ENCODE peak calls at places on chromosomes 12 and 14, in eight cellular contexts. One of them, this sample, is unnamed.

GRCh38 chr14:76309572-76310551 is 66.1 kb upstream of the ESRRB start:
- DNase-seq in iPS DF 6.9: no peak
- DNase-seq in activated effector memory CD4-positive, alpha-beta T cell treated with anti-CD3 and anti-CD28 coated beads, Interleukin-2, amount 50 U/mL, for 16 hours: peak
- DNase-seq in dorsolateral prefrontal cortex: no peak
- DNase-seq in M059J: no peak
- DNase-seq in T-helper 1 cell: no peak
- DNase-seq in AG04450: no peak
- DNase-seq in IMR-90: no peak
- DNase-seq in this sample: no peak

GRCh38 chr12:94867066-94867855 is 136.2 kb downstream of the NDUFA12 start:
- DNase-seq in iPS DF 6.9: no peak
- DNase-seq in dorsolateral prefrontal cortex: no peak
- DNase-seq in activated effector memory CD4-positive, alpha-beta T cell treated with anti-CD3 and anti-CD28 coated beads, Interleukin-2, amount 50 U/mL, for 16 hours: no peak
- DNase-seq in IMR-90: peak
- DNase-seq in T-helper 1 cell: no peak
- DNase-seq in M059J: peak
- DNase-seq in AG04450: no peak
- DNase-seq in this sample: peak

GRCh38 chr12:26833692-26834168 is 736 bp upstream of the ITPR2 start:
- DNase-seq in dorsolateral prefrontal cortex: peak
- DNase-seq in M059J: no peak
- DNase-seq in AG04450: no peak
- DNase-seq in IMR-90: peak
- DNase-seq in iPS DF 6.9: peak
- DNase-seq in T-helper 1 cell: peak
- DNase-seq in activated effector memory CD4-positive, alpha-beta T cell treated with anti-CD3 and anti-CD28 coated beads, Interleukin-2, amount 50 U/mL, for 16 hours: peak
- DNase-seq in this sample: no peak

GRCh38 chr12:84079621-84080020 is 833.0 kb downstream of the SLC6A15 start:
- DNase-seq in activated effector memory CD4-positive, alpha-beta T cell treated with anti-CD3 and anti-CD28 coated beads, Interleukin-2, amount 50 U/mL, for 16 hours: no peak
- DNase-seq in iPS DF 6.9: no peak
- DNase-seq in IMR-90: peak
- DNase-seq in M059J: no peak
- DNase-seq in AG04450: no peak
- DNase-seq in dorsolateral prefrontal cortex: no peak
- DNase-seq in T-helper 1 cell: no peak
- DNase-seq in this sample: peak

GRCh38 chr12:123995023-123995422 is 22.0 kb downstream of the ZNF664 start:
- DNase-seq in activated effector memory CD4-positive, alpha-beta T cell treated with anti-CD3 and anti-CD28 coated beads, Interleukin-2, amount 50 U/mL, for 16 hours: no peak
- DNase-seq in iPS DF 6.9: no peak
- DNase-seq in M059J: peak
- DNase-seq in dorsolateral prefrontal cortex: no peak
- DNase-seq in IMR-90: peak
- DNase-seq in AG04450: no peak
- DNase-seq in T-helper 1 cell: no peak
- DNase-seq in this sample: peak

GRCh38 chr14:70660967-70661871 is 19.5 kb downstream of the TTC9 start:
- DNase-seq in T-helper 1 cell: peak
- DNase-seq in iPS DF 6.9: no peak
- DNase-seq in activated effector memory CD4-positive, alpha-beta T cell treated with anti-CD3 and anti-CD28 coated beads, Interleukin-2, amount 50 U/mL, for 16 hours: peak
- DNase-seq in M059J: no peak
- DNase-seq in IMR-90: no peak
- DNase-seq in AG04450: no peak
- DNase-seq in dorsolateral prefrontal cortex: no peak
- DNase-seq in this sample: no peak

GRCh38 chr14:105527381-105528196 is 1.2 kb downstream of the TMEM121 start:
- DNase-seq in dorsolateral prefrontal cortex: no peak
- DNase-seq in iPS DF 6.9: no peak
- DNase-seq in AG04450: no peak
- DNase-seq in T-helper 1 cell: no peak
- DNase-seq in IMR-90: no peak
- DNase-seq in M059J: no peak
- DNase-seq in activated effector memory CD4-positive, alpha-beta T cell treated with anti-CD3 and anti-CD28 coated beads, Interleukin-2, amount 50 U/mL, for 16 hours: no peak
- DNase-seq in this sample: no peak

GRCh38 chr12:25583545-25583944 is 30.5 kb upstream of the LMNTD1 start:
- DNase-seq in M059J: peak
- DNase-seq in IMR-90: peak
- DNase-seq in dorsolateral prefrontal cortex: no peak
- DNase-seq in T-helper 1 cell: no peak
- DNase-seq in activated effector memory CD4-positive, alpha-beta T cell treated with anti-CD3 and anti-CD28 coated beads, Interleukin-2, amount 50 U/mL, for 16 hours: no peak
- DNase-seq in AG04450: no peak
- DNase-seq in iPS DF 6.9: peak
- DNase-seq in this sample: no peak

GRCh38 chr14:95609398-95609990 is 74.6 kb downstream of the GLRX5 start:
- DNase-seq in IMR-90: peak
- DNase-seq in dorsolateral prefrontal cortex: peak
- DNase-seq in T-helper 1 cell: no peak
- DNase-seq in AG04450: no peak
- DNase-seq in iPS DF 6.9: peak
- DNase-seq in M059J: peak
- DNase-seq in activated effector memory CD4-positive, alpha-beta T cell treated with anti-CD3 and anti-CD28 coated beads, Interleukin-2, amount 50 U/mL, for 16 hours: no peak
- DNase-seq in this sample: peak

GRCh38 chr12:110907583-110907982 is 12.8 kb downstream of the MYL2 start:
- DNase-seq in dorsolateral prefrontal cortex: no peak
- DNase-seq in AG04450: no peak
- DNase-seq in M059J: no peak
- DNase-seq in IMR-90: no peak
- DNase-seq in iPS DF 6.9: no peak
- DNase-seq in activated effector memory CD4-positive, alpha-beta T cell treated with anti-CD3 and anti-CD28 coated beads, Interleukin-2, amount 50 U/mL, for 16 hours: no peak
- DNase-seq in T-helper 1 cell: no peak
- DNase-seq in this sample: no peak

GRCh38 chr12:42865282-42865681 is 275.7 kb upstream of the PRICKLE1 start:
- DNase-seq in AG04450: no peak
- DNase-seq in T-helper 1 cell: no peak
- DNase-seq in iPS DF 6.9: no peak
- DNase-seq in IMR-90: no peak
- DNase-seq in M059J: peak
- DNase-seq in dorsolateral prefrontal cortex: no peak
- DNase-seq in activated effector memory CD4-positive, alpha-beta T cell treated with anti-CD3 and anti-CD28 coated beads, Interleukin-2, amount 50 U/mL, for 16 hours: no peak
- DNase-seq in this sample: no peak

GRCh38 chr14:103626150-103626850 is 2.7 kb upstream of the KLC1 start:
- DNase-seq in T-helper 1 cell: no peak
- DNase-seq in M059J: peak
- DNase-seq in activated effector memory CD4-positive, alpha-beta T cell treated with anti-CD3 and anti-CD28 coated beads, Interleukin-2, amount 50 U/mL, for 16 hours: no peak
- DNase-seq in dorsolateral prefrontal cortex: no peak
- DNase-seq in iPS DF 6.9: no peak
- DNase-seq in AG04450: no peak
- DNase-seq in IMR-90: no peak
- DNase-seq in this sample: no peak

GRCh38 chr12:47870175-47870781 is 34.5 kb downstream of the VDR start:
- DNase-seq in IMR-90: no peak
- DNase-seq in M059J: peak
- DNase-seq in activated effector memory CD4-positive, alpha-beta T cell treated with anti-CD3 and anti-CD28 coated beads, Interleukin-2, amount 50 U/mL, for 16 hours: peak
- DNase-seq in AG04450: no peak
- DNase-seq in dorsolateral prefrontal cortex: no peak
- DNase-seq in iPS DF 6.9: peak
- DNase-seq in T-helper 1 cell: no peak
- DNase-seq in this sample: peak

GRCh38 chr14:75832621-75833297 is 149.0 kb downstream of the TGFB3 start:
- DNase-seq in iPS DF 6.9: no peak
- DNase-seq in AG04450: peak
- DNase-seq in T-helper 1 cell: no peak
- DNase-seq in activated effector memory CD4-positive, alpha-beta T cell treated with anti-CD3 and anti-CD28 coated beads, Interleukin-2, amount 50 U/mL, for 16 hours: no peak
- DNase-seq in dorsolateral prefrontal cortex: no peak
- DNase-seq in M059J: peak
- DNase-seq in IMR-90: peak
- DNase-seq in this sample: no peak

GRCh38 chr14:56378474-56378873 is 201.1 kb upstream of the TMEM260 start:
- DNase-seq in M059J: peak
- DNase-seq in IMR-90: peak
- DNase-seq in dorsolateral prefrontal cortex: no peak
- DNase-seq in T-helper 1 cell: no peak
- DNase-seq in iPS DF 6.9: no peak
- DNase-seq in activated effector memory CD4-positive, alpha-beta T cell treated with anti-CD3 and anti-CD28 coated beads, Interleukin-2, amount 50 U/mL, for 16 hours: no peak
- DNase-seq in AG04450: peak
- DNase-seq in this sample: peak

GRCh38 chr12:92538970-92539749 is 163.6 kb upstream of the PLEKHG7 start:
- DNase-seq in T-helper 1 cell: no peak
- DNase-seq in iPS DF 6.9: no peak
- DNase-seq in M059J: peak
- DNase-seq in AG04450: peak
- DNase-seq in activated effector memory CD4-positive, alpha-beta T cell treated with anti-CD3 and anti-CD28 coated beads, Interleukin-2, amount 50 U/mL, for 16 hours: no peak
- DNase-seq in IMR-90: peak
- DNase-seq in dorsolateral prefrontal cortex: no peak
- DNase-seq in this sample: peak

GRCh38 chr12:104348283-104348993 is 44.9 kb downstream of the EID3 start:
- DNase-seq in activated effector memory CD4-positive, alpha-beta T cell treated with anti-CD3 and anti-CD28 coated beads, Interleukin-2, amount 50 U/mL, for 16 hours: no peak
- DNase-seq in IMR-90: no peak
- DNase-seq in dorsolateral prefrontal cortex: no peak
- DNase-seq in iPS DF 6.9: no peak
- DNase-seq in AG04450: no peak
- DNase-seq in M059J: no peak
- DNase-seq in T-helper 1 cell: no peak
- DNase-seq in this sample: no peak

GRCh38 chr14:93951798-93952540 is 24.4 kb downstream of the ASB2 start:
- DNase-seq in dorsolateral prefrontal cortex: no peak
- DNase-seq in activated effector memory CD4-positive, alpha-beta T cell treated with anti-CD3 and anti-CD28 coated beads, Interleukin-2, amount 50 U/mL, for 16 hours: no peak
- DNase-seq in iPS DF 6.9: no peak
- DNase-seq in IMR-90: peak
- DNase-seq in M059J: peak
- DNase-seq in T-helper 1 cell: no peak
- DNase-seq in AG04450: no peak
- DNase-seq in this sample: peak

GRCh38 chr12:46473634-46474201 is 101.1 kb upstream of the SLC38A2 start:
- DNase-seq in IMR-90: peak
- DNase-seq in T-helper 1 cell: no peak
- DNase-seq in activated effector memory CD4-positive, alpha-beta T cell treated with anti-CD3 and anti-CD28 coated beads, Interleukin-2, amount 50 U/mL, for 16 hours: no peak
- DNase-seq in dorsolateral prefrontal cortex: no peak
- DNase-seq in M059J: peak
- DNase-seq in AG04450: peak
- DNase-seq in iPS DF 6.9: no peak
- DNase-seq in this sample: peak

GRCh38 chr12:119154435-119154818 is 24.3 kb upstream of the HSPB8 start:
- DNase-seq in M059J: no peak
- DNase-seq in iPS DF 6.9: peak
- DNase-seq in IMR-90: no peak
- DNase-seq in dorsolateral prefrontal cortex: no peak
- DNase-seq in AG04450: no peak
- DNase-seq in activated effector memory CD4-positive, alpha-beta T cell treated with anti-CD3 and anti-CD28 coated beads, Interleukin-2, amount 50 U/mL, for 16 hours: no peak
- DNase-seq in T-helper 1 cell: no peak
- DNase-seq in this sample: no peak

GRCh38 chr14:81256289-81256960 is 35.7 kb upstream of the GTF2A1 start:
- DNase-seq in dorsolateral prefrontal cortex: no peak
- DNase-seq in activated effector memory CD4-positive, alpha-beta T cell treated with anti-CD3 and anti-CD28 coated beads, Interleukin-2, amount 50 U/mL, for 16 hours: no peak
- DNase-seq in iPS DF 6.9: no peak
- DNase-seq in M059J: no peak
- DNase-seq in T-helper 1 cell: no peak
- DNase-seq in AG04450: no peak
- DNase-seq in IMR-90: no peak
- DNase-seq in this sample: peak

GRCh38 chr12:127558363-127558762 is 708.6 kb upstream of the TMEM132C start:
- DNase-seq in dorsolateral prefrontal cortex: no peak
- DNase-seq in activated effector memory CD4-positive, alpha-beta T cell treated with anti-CD3 and anti-CD28 coated beads, Interleukin-2, amount 50 U/mL, for 16 hours: no peak
- DNase-seq in M059J: no peak
- DNase-seq in iPS DF 6.9: no peak
- DNase-seq in IMR-90: no peak
- DNase-seq in AG04450: no peak
- DNase-seq in T-helper 1 cell: no peak
- DNase-seq in this sample: no peak

GRCh38 chr14:89025581-89026236 is 201.3 kb downstream of the TTC8 start:
- DNase-seq in M059J: no peak
- DNase-seq in IMR-90: peak
- DNase-seq in iPS DF 6.9: no peak
- DNase-seq in dorsolateral prefrontal cortex: no peak
- DNase-seq in AG04450: no peak
- DNase-seq in T-helper 1 cell: no peak
- DNase-seq in activated effector memory CD4-positive, alpha-beta T cell treated with anti-CD3 and anti-CD28 coated beads, Interleukin-2, amount 50 U/mL, for 16 hours: no peak
- DNase-seq in this sample: no peak

GRCh38 chr14:100589760-100590469 is 2.7 kb upstream of the BEGAIN start:
- DNase-seq in M059J: no peak
- DNase-seq in IMR-90: no peak
- DNase-seq in activated effector memory CD4-positive, alpha-beta T cell treated with anti-CD3 and anti-CD28 coated beads, Interleukin-2, amount 50 U/mL, for 16 hours: peak
- DNase-seq in AG04450: no peak
- DNase-seq in dorsolateral prefrontal cortex: no peak
- DNase-seq in iPS DF 6.9: no peak
- DNase-seq in T-helper 1 cell: no peak
- DNase-seq in this sample: no peak

GRCh38 chr12:113241191-113242017 is 20.1 kb downstream of the TPCN1 start:
- DNase-seq in M059J: no peak
- DNase-seq in T-helper 1 cell: no peak
- DNase-seq in IMR-90: peak
- DNase-seq in iPS DF 6.9: no peak
- DNase-seq in activated effector memory CD4-positive, alpha-beta T cell treated with anti-CD3 and anti-CD28 coated beads, Interleukin-2, amount 50 U/mL, for 16 hours: no peak
- DNase-seq in dorsolateral prefrontal cortex: no peak
- DNase-seq in AG04450: peak
- DNase-seq in this sample: no peak

GRCh38 chr12:117847371-117847770 is 121.4 kb downstream of the KSR2 start:
- DNase-seq in T-helper 1 cell: no peak
- DNase-seq in dorsolateral prefrontal cortex: no peak
- DNase-seq in iPS DF 6.9: no peak
- DNase-seq in IMR-90: no peak
- DNase-seq in activated effector memory CD4-positive, alpha-beta T cell treated with anti-CD3 and anti-CD28 coated beads, Interleukin-2, amount 50 U/mL, for 16 hours: no peak
- DNase-seq in AG04450: no peak
- DNase-seq in M059J: no peak
- DNase-seq in this sample: no peak

GRCh38 chr12:45674583-45674982 is 54.9 kb upstream of the ARID2 start:
- DNase-seq in T-helper 1 cell: no peak
- DNase-seq in iPS DF 6.9: no peak
- DNase-seq in activated effector memory CD4-positive, alpha-beta T cell treated with anti-CD3 and anti-CD28 coated beads, Interleukin-2, amount 50 U/mL, for 16 hours: no peak
- DNase-seq in M059J: peak
- DNase-seq in AG04450: peak
- DNase-seq in dorsolateral prefrontal cortex: no peak
- DNase-seq in IMR-90: peak
- DNase-seq in this sample: peak

GRCh38 chr12:129052373-129052772 is 199.1 kb downstream of the GLT1D1 start:
- DNase-seq in M059J: no peak
- DNase-seq in T-helper 1 cell: no peak
- DNase-seq in iPS DF 6.9: no peak
- DNase-seq in IMR-90: no peak
- DNase-seq in activated effector memory CD4-positive, alpha-beta T cell treated with anti-CD3 and anti-CD28 coated beads, Interleukin-2, amount 50 U/mL, for 16 hours: no peak
- DNase-seq in dorsolateral prefrontal cortex: no peak
- DNase-seq in AG04450: no peak
- DNase-seq in this sample: peak

GRCh38 chr14:58955294-58955821 is 233.1 kb upstream of the DAAM1 start:
- DNase-seq in T-helper 1 cell: no peak
- DNase-seq in dorsolateral prefrontal cortex: no peak
- DNase-seq in IMR-90: peak
- DNase-seq in AG04450: no peak
- DNase-seq in iPS DF 6.9: no peak
- DNase-seq in activated effector memory CD4-positive, alpha-beta T cell treated with anti-CD3 and anti-CD28 coated beads, Interleukin-2, amount 50 U/mL, for 16 hours: no peak
- DNase-seq in M059J: peak
- DNase-seq in this sample: no peak

GRCh38 chr12:107288414-107289125 is 195.2 kb upstream of the CRY1 start:
- DNase-seq in activated effector memory CD4-positive, alpha-beta T cell treated with anti-CD3 and anti-CD28 coated beads, Interleukin-2, amount 50 U/mL, for 16 hours: no peak
- DNase-seq in iPS DF 6.9: no peak
- DNase-seq in T-helper 1 cell: no peak
- DNase-seq in M059J: no peak
- DNase-seq in IMR-90: no peak
- DNase-seq in dorsolateral prefrontal cortex: no peak
- DNase-seq in AG04450: no peak
- DNase-seq in this sample: no peak

GRCh38 chr12:45989277-45989856 is 1.0 kb downstream of the SCAF11 start:
- DNase-seq in iPS DF 6.9: no peak
- DNase-seq in T-helper 1 cell: no peak
- DNase-seq in dorsolateral prefrontal cortex: peak
- DNase-seq in M059J: peak
- DNase-seq in IMR-90: peak
- DNase-seq in AG04450: no peak
- DNase-seq in activated effector memory CD4-positive, alpha-beta T cell treated with anti-CD3 and anti-CD28 coated beads, Interleukin-2, amount 50 U/mL, for 16 hours: no peak
- DNase-seq in this sample: no peak

GRCh38 chr12:76226397-76226796 is 121.8 kb downstream of the BBS10 start:
- DNase-seq in dorsolateral prefrontal cortex: no peak
- DNase-seq in iPS DF 6.9: no peak
- DNase-seq in M059J: no peak
- DNase-seq in IMR-90: peak
- DNase-seq in T-helper 1 cell: no peak
- DNase-seq in activated effector memory CD4-positive, alpha-beta T cell treated with anti-CD3 and anti-CD28 coated beads, Interleukin-2, amount 50 U/mL, for 16 hours: no peak
- DNase-seq in AG04450: no peak
- DNase-seq in this sample: peak

GRCh38 chr12:20368653-20369163 is 371 bp downstream of the PDE3A start:
- DNase-seq in M059J: peak
- DNase-seq in IMR-90: peak
- DNase-seq in iPS DF 6.9: no peak
- DNase-seq in AG04450: no peak
- DNase-seq in T-helper 1 cell: no peak
- DNase-seq in dorsolateral prefrontal cortex: peak
- DNase-seq in activated effector memory CD4-positive, alpha-beta T cell treated with anti-CD3 and anti-CD28 coated beads, Interleukin-2, amount 50 U/mL, for 16 hours: no peak
- DNase-seq in this sample: peak

GRCh38 chr12:2834581-2835491 is at the start of gene NRIP2:
- DNase-seq in dorsolateral prefrontal cortex: peak
- DNase-seq in activated effector memory CD4-positive, alpha-beta T cell treated with anti-CD3 and anti-CD28 coated beads, Interleukin-2, amount 50 U/mL, for 16 hours: no peak
- DNase-seq in IMR-90: peak
- DNase-seq in T-helper 1 cell: no peak
- DNase-seq in M059J: no peak
- DNase-seq in iPS DF 6.9: no peak
- DNase-seq in AG04450: no peak
- DNase-seq in this sample: no peak